ENCODE peak calls at places on chromosomes 5 and 9, in four cellular contexts. One of them, this sample, is unnamed.

GRCh38 chr5:147671365-147671764 is 111.2 kb downstream of the JAKMIP2 start:
- DNase-seq in stimulated activated CD4-positive, alpha-beta T cell treated with anti-CD3 and anti-CD28 coated beads, Interleukin-15, amount 100 ng/mL, for 48 hours: no peak
- DNase-seq in AG04450: no peak
- DNase-seq in activated T-cell treated with anti-CD3 and anti-CD28 coated beads for 1 hour: no peak
- DNase-seq in this sample: no peak

GRCh38 chr5:30505014-30505886 is 688.2 kb upstream of the CDH6 start:
- DNase-seq in AG04450: peak; percentile 4
- DNase-seq in activated T-cell treated with anti-CD3 and anti-CD28 coated beads for 1 hour: no peak
- DNase-seq in stimulated activated CD4-positive, alpha-beta T cell treated with anti-CD3 and anti-CD28 coated beads, Interleukin-15, amount 100 ng/mL, for 48 hours: no peak
- DNase-seq in this sample: no peak

GRCh38 chr5:39826051-39826450 is 401.3 kb upstream of the DAB2 start:
- DNase-seq in stimulated activated CD4-positive, alpha-beta T cell treated with anti-CD3 and anti-CD28 coated beads, Interleukin-15, amount 100 ng/mL, for 48 hours: no peak
- DNase-seq in AG04450: no peak
- DNase-seq in activated T-cell treated with anti-CD3 and anti-CD28 coated beads for 1 hour: no peak
- DNase-seq in this sample: no peak

GRCh38 chr5:133746834-133747233 is 134.5 kb upstream of the FSTL4 start:
- DNase-seq in activated T-cell treated with anti-CD3 and anti-CD28 coated beads for 1 hour: no peak
- DNase-seq in AG04450: no peak
- DNase-seq in stimulated activated CD4-positive, alpha-beta T cell treated with anti-CD3 and anti-CD28 coated beads, Interleukin-15, amount 100 ng/mL, for 48 hours: peak; percentile 10
- DNase-seq in this sample: no peak

GRCh38 chr9:137058651-137059234 is 4.9 kb upstream of the ENTPD2 start:
- DNase-seq in AG04450: no peak
- DNase-seq in stimulated activated CD4-positive, alpha-beta T cell treated with anti-CD3 and anti-CD28 coated beads, Interleukin-15, amount 100 ng/mL, for 48 hours: no peak
- DNase-seq in activated T-cell treated with anti-CD3 and anti-CD28 coated beads for 1 hour: no peak
- DNase-seq in this sample: no peak

GRCh38 chr5:67030289-67031069 is 166.1 kb downstream of the CD180 start:
- DNase-seq in stimulated activated CD4-positive, alpha-beta T cell treated with anti-CD3 and anti-CD28 coated beads, Interleukin-15, amount 100 ng/mL, for 48 hours: no peak
- DNase-seq in AG04450: no peak
- DNase-seq in activated T-cell treated with anti-CD3 and anti-CD28 coated beads for 1 hour: no peak
- DNase-seq in this sample: no peak

GRCh38 chr5:157279605-157280239 is 13.8 kb downstream of the CYFIP2 start:
- DNase-seq in AG04450: no peak
- DNase-seq in activated T-cell treated with anti-CD3 and anti-CD28 coated beads for 1 hour: no peak
- DNase-seq in stimulated activated CD4-positive, alpha-beta T cell treated with anti-CD3 and anti-CD28 coated beads, Interleukin-15, amount 100 ng/mL, for 48 hours: no peak
- DNase-seq in this sample: no peak

GRCh38 chr9:37399336-37399735 is 23.2 kb upstream of the GRHPR start:
- DNase-seq in stimulated activated CD4-positive, alpha-beta T cell treated with anti-CD3 and anti-CD28 coated beads, Interleukin-15, amount 100 ng/mL, for 48 hours: no peak
- DNase-seq in AG04450: no peak
- DNase-seq in activated T-cell treated with anti-CD3 and anti-CD28 coated beads for 1 hour: no peak
- DNase-seq in this sample: no peak

GRCh38 chr5:177416334-177416733 is 7.0 kb upstream of the F12 start:
- DNase-seq in activated T-cell treated with anti-CD3 and anti-CD28 coated beads for 1 hour: no peak
- DNase-seq in stimulated activated CD4-positive, alpha-beta T cell treated with anti-CD3 and anti-CD28 coated beads, Interleukin-15, amount 100 ng/mL, for 48 hours: no peak
- DNase-seq in AG04450: no peak
- DNase-seq in this sample: no peak

GRCh38 chr9:129964901-129965734 is 77.9 kb downstream of the FNBP1 start:
- DNase-seq in activated T-cell treated with anti-CD3 and anti-CD28 coated beads for 1 hour: no peak
- DNase-seq in stimulated activated CD4-positive, alpha-beta T cell treated with anti-CD3 and anti-CD28 coated beads, Interleukin-15, amount 100 ng/mL, for 48 hours: no peak
- DNase-seq in AG04450: peak; percentile 78
- DNase-seq in this sample: no peak

GRCh38 chr5:42434047-42434724 is 10.9 kb downstream of the GHR start:
- DNase-seq in AG04450: no peak
- DNase-seq in stimulated activated CD4-positive, alpha-beta T cell treated with anti-CD3 and anti-CD28 coated beads, Interleukin-15, amount 100 ng/mL, for 48 hours: no peak
- DNase-seq in activated T-cell treated with anti-CD3 and anti-CD28 coated beads for 1 hour: no peak
- DNase-seq in this sample: no peak

GRCh38 chr5:58117491-58117890 is 342.4 kb downstream of the PLK2 start:
- DNase-seq in stimulated activated CD4-positive, alpha-beta T cell treated with anti-CD3 and anti-CD28 coated beads, Interleukin-15, amount 100 ng/mL, for 48 hours: no peak
- DNase-seq in AG04450: no peak
- DNase-seq in activated T-cell treated with anti-CD3 and anti-CD28 coated beads for 1 hour: no peak
- DNase-seq in this sample: no peak

GRCh38 chr5:160269017-160269416 is 39.7 kb downstream of the FABP6 start:
- DNase-seq in activated T-cell treated with anti-CD3 and anti-CD28 coated beads for 1 hour: no peak
- DNase-seq in stimulated activated CD4-positive, alpha-beta T cell treated with anti-CD3 and anti-CD28 coated beads, Interleukin-15, amount 100 ng/mL, for 48 hours: no peak
- DNase-seq in AG04450: peak; percentile 56
- DNase-seq in this sample: peak; percentile 60